ENCODE peak calls at places on chromosomes 11 and 22, in five cellular contexts. J is CD8-positive, alpha-beta T cell; X is CD8-positive, alpha-beta memory T cell; K is pancreas; Y is uterus. W is an unnamed sample. For H3K9me3 and H3K27me3, the result is how much of the 10 kb centered on the place peaks cover.

GRCh38 chr22:36823177-36823839 is 6.5 kb upstream of the PVALB start:
- DNase-seq in J (no peak), X (no peak), K (no peak), Y (no peak), W (no peak)

GRCh38 chr11:85863855-85864254 is 8.7 kb downstream of the CCDC83 start:
- DNase-seq in J (no peak), X (no peak), K (no peak), Y (no peak), W (no peak)

GRCh38 chr11:86152006-86152862 is 83.3 kb upstream of the PICALM start:
- DNase-seq in J (no peak), X (no peak), K (peak), Y (no peak), W (no peak)

GRCh38 chr11:115047631-115048030 is 369.3 kb downstream of the NXPE2 start:
- DNase-seq in J (no peak), X (no peak), K (no peak), Y (no peak), W (no peak)

GRCh38 chr11:27282141-27282590 is 80.8 kb downstream of the CCDC34 start:
- DNase-seq in J (no peak), X (no peak), K (no peak), Y (peak), W (peak)

GRCh38 chr11:79242616-79243015 is 198.2 kb downstream of the TENM4 start:
- DNase-seq in J (no peak), X (no peak), K (no peak), Y (no peak), W (no peak)

GRCh38 chr11:85685820-85686459 is at the start of gene CCDC89:
- DNase-seq in J (no peak), X (no peak), K (no peak), Y (peak), W (peak)

GRCh38 chr22:19887251-19887985 is 32.7 kb upstream of the GNB1L start:
- DNase-seq in J (no peak), X (peak), K (no peak), Y (peak), W (no peak)

GRCh38 chr11:33533668-33534067 is 167.0 kb downstream of the C11orf91 start:
- DNase-seq in J (no peak), X (no peak), K (no peak), Y (no peak), W (no peak)

GRCh38 chr22:19710769-19711106 is 3.6 kb upstream of the SEPTIN5 start:
- DNase-seq in J (no peak), X (no peak), K (no peak), Y (no peak), W (no peak)

DNA sequence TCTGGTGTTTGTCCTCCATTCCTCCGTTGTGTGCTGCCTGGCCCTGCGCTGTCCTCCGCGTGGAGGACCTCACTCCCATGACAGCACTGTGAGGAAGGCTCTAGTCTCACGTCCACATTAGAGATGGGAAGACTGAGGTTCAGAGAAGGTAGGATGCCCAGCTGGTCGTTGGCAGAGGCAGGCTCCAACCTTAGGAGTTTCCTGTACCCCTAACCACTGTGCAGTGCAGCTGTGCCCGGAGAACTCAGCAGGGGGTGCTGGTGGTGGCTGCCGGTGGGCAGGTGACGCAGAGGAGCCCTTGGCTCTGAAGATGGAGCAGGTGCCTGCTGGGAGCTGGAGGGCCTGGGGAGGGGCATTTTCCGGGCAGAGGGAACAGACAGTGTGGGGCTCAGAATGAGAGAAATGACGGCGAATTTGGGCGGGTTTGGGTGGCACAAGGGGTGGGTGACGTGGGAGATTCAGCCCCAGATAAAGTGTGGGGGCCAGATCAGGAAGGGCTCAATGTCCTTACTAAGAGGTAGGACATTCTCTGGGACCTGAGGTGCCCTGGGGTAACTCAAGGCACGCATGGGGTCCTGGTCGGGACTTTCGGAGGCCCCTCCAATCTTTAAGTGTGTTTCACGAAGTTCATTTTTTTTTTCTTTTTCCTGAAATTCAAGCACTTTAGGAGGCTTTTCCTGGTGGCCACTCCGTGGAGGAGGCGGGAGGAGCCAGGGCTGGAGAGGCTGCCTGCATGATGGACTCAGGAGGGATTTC is 535.0 kb downstream of the TBC1D22A start:
- DNase-seq in J (no peak), X (no peak), K (no peak), Y (no peak), W (no peak)
- H3K9me3 ChIP-seq in J (under half), X (under half), K (under half), Y (under half), W (under half)

GRCh38 chr11:63845305-63845704 is 6.4 kb downstream of the MARK2 start:
- DNase-seq in J (no peak), X (peak), K (no peak), Y (no peak), W (no peak)

GRCh38 chr11:63846897-63847296 is 8.0 kb downstream of the MARK2 start:
- DNase-seq in J (no peak), X (no peak), K (no peak), Y (no peak), W (no peak)

GRCh38 chr11:63849691-63850090 is 10.8 kb downstream of the MARK2 start:
- DNase-seq in J (no peak), X (no peak), K (no peak), Y (no peak), W (no peak)

GRCh38 chr11:63845911-63846310 is 7.0 kb downstream of the MARK2 start:
- DNase-seq in J (no peak), X (no peak), K (no peak), Y (no peak), W (no peak)

GRCh38 chr11:63847363-63847762 is 8.5 kb downstream of the MARK2 start:
- DNase-seq in J (no peak), X (no peak), K (peak), Y (no peak), W (no peak)
- H3K4me3 ChIP-seq in J (no peak), X (no peak), K (no peak), Y (no peak), W (no peak)

DNA sequence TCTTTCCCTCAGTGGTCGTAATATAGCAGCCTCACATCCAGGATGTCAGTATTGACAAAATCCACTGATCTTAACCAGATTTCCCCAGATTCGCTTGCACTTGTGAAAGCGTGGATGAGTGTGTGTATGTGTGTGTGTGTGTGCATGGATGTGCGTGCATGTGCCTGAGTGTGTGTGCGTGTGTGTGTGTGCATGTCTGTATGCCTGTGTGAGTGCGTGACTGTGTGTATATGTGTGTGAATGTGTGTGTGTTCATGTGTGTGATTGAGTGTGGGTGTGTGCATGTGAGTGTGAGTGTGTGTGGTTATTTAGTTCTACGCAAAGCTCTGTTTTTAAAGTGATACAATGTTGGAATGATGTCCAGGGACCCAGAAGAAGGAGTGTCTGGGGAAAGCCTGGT is 723.2 kb downstream of the BRD1 start:
- DNase-seq in J (no peak), X (peak), K (no peak), Y (no peak), W (no peak)
- H3K27me3 ChIP-seq in J (under half), X (under half), K (under half), Y (under half), W (under half)

GRCh38 chr22:49119551-49119952 is 708.1 kb downstream of the BRD1 start:
- DNase-seq in J (no peak), X (no peak), K (no peak), Y (no peak), W (peak)
- H3K9me3 ChIP-seq in J (under half), X (under half), K (under half), Y (under half), W (under half)

GRCh38 chr11:76266701-76267100 is 60.4 kb upstream of the WNT11 start:
- DNase-seq in J (no peak), X (no peak), K (no peak), Y (no peak), W (no peak)
- H3K4me3 ChIP-seq in J (no peak), X (no peak), K (no peak), Y (no peak), W (no peak)

GRCh38 chr11:2782769-2783168 is 83.0 kb upstream of the KCNQ1OT1 start:
- DNase-seq in J (no peak), X (no peak), K (no peak), Y (no peak), W (no peak)
- H3K27me3 ChIP-seq in J (under half), X (under half), K (under half), Y (under half), W (under half)

GRCh38 chr11:8596504-8597046 is 2.5 kb upstream of the STK33 start:
- DNase-seq in J (no peak), X (no peak), K (no peak), Y (no peak), W (peak)

GRCh38 chr11:8593455-8593854 is 573 bp downstream of the STK33 start:
- DNase-seq in J (no peak), X (no peak), K (no peak), Y (no peak), W (no peak)

GRCh38 chr11:8593935-8594909 is at the start of gene STK33:
- DNase-seq in J (no peak), X (no peak), K (peak), Y (peak), W (peak)

GRCh38 chr11:8601376-8602133 is 7.5 kb upstream of the STK33 start:
- DNase-seq in J (no peak), X (no peak), K (no peak), Y (no peak), W (no peak)

GRCh38 chr11:8597182-8597581 is 3.2 kb upstream of the STK33 start:
- DNase-seq in J (no peak), X (no peak), K (no peak), Y (no peak), W (no peak)
- H3K9me3 ChIP-seq in J (under half), X (under half), K (under half), Y (under half), W (under half)